ENCODE peak calls at places on chromosomes 13 and 19, in eight cellular contexts. X is A549, Z is upper lobe of right lung, E is psoas muscle, G is lung, C is AG09309, Q is AG10803, R is bronchial epithelial cell. S is an unnamed sample.

GRCh38 chr13:51912091-51912490 is 50.3 kb downstream of the CCDC70 start:
- DNase-seq in X (no peak), Z (no peak), E (no peak), G (no peak), C (no peak), Q (no peak), R (peak; percentile 34), S (no peak)

GRCh38 chr13:60230593-60230992 is 66.9 kb upstream of the DIAPH3 start:
- DNase-seq in X (no peak), Z (no peak), E (no peak), G (no peak), C (no peak), Q (peak; percentile 34), R (no peak), S (peak; percentile 16)

GRCh38 chr13:37598572-37598971 is at the start of gene POSTN:
- DNase-seq in X (no peak), Z (no peak), E (no peak), G (no peak), C (no peak), Q (no peak), R (no peak), S (peak; percentile 55)

GRCh38 chr19:29620931-29621351 is 14.9 kb downstream of the POP4 start:
- DNase-seq in X (no peak), Z (no peak), E (no peak), G (no peak), C (no peak), Q (no peak), R (no peak), S (no peak)

GRCh38 chr13:105035092-105035491 is 1500.4 kb downstream of the EFNB2 start:
- DNase-seq in X (no peak), Z (no peak), E (no peak), G (no peak), C (no peak), Q (no peak), R (no peak), S (no peak)

GRCh38 chr19:12858041-12858928 is 20.0 kb downstream of the MAST1 start:
- DNase-seq in X (no peak), Z (no peak), E (no peak), G (no peak), C (no peak), Q (no peak), R (no peak), S (no peak)

GRCh38 chr19:6060600-6061391 is 49.5 kb downstream of the RFX2 start:
- DNase-seq in X (no peak), Z (no peak), E (peak; percentile 31), G (no peak), C (no peak), Q (peak; percentile 88), R (peak; percentile 17), S (peak; percentile 56)

GRCh38 chr13:92377396-92377795 is 849.2 kb upstream of the GPC6 start:
- DNase-seq in X (no peak), Z (no peak), E (no peak), G (no peak), C (no peak), Q (no peak), R (no peak), S (no peak)

GRCh38 chr13:95452376-95452775 is 100.1 kb upstream of the CLDN10 start:
- DNase-seq in X (no peak), Z (no peak), E (no peak), G (no peak), C (no peak), Q (no peak), R (no peak), S (peak; percentile 6)

GRCh38 chr19:34481861-34482379 is 362 bp downstream of the WTIP start:
- DNase-seq in X (peak; percentile 73), Z (peak; percentile 71), E (no peak), G (no peak), C (peak; percentile 13), Q (no peak), R (no peak), S (no peak)
- H3K4me3 ChIP-seq in X (peak overlapping the region; percentile 83), Z (peak overlapping the region; percentile 60), E (peak overlapping the region; percentile 73), G (peak overlapping the region; percentile 79), C (peak overlapping the region; percentile 95), Q (peak overlapping the region; percentile 84), R (peak overlapping the region; percentile 58), S (peak overlapping the region; percentile 66)

DNA sequence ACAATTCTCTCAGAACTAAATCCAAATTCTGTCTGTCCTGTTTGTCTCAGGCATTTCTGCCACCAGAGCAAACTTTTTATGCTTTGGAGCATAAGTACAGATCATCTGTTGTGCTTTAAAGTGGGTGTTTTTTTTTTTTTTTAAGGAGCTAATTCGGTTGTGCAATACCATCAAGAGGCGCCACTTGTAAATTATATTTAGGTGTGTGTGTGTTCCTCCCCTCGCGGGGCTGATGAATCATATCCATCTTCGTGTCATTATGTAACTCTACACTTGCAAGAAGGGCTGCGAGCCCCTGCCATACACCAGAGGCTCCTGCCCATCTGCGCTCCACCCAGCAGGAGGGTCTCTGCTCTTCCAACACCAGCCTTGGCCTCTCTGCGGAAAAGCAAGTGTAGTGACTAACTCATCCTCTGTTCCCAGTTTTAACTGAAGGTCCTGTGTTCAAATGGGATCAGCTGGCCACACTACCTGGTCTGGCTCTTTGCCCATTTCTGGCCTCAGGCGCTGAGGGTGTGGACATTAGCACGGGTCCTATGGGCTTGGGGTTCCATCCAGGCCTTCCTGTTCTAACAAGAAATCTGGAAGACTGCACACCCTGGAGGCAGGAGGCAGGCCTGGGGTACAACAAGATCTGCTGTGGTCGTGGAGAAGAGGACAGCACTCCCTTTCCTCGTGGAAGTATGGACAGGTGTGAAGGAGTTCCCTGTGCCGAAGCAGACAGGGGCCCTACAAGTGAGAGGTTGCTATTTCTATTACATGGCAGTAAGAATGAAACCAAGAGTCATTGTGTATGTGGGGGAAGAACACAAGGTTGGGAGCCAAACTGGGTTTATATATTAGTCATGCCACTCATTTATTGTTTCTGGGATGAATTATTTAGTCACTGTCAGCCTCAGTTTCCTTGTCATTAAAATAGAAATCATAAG is 96.1 kb upstream of the MBNL2 start:
- DNase-seq in X (no peak), Z (no peak), E (peak; percentile 41), G (peak; percentile 60), C (no peak), Q (peak; percentile 71), R (peak; percentile 91), S (peak; percentile 48)
- TF ChIP-seq CTCF in X (no peak), Z (no peak), E (no peak), G (no peak), C (no peak), Q (peak; percentile 24), R (no peak), S (peak; percentile 0)

GRCh38 chr13:48222358-48223015 is 10.5 kb upstream of the ITM2B start:
- DNase-seq in X (no peak), Z (peak; percentile 75), E (peak; percentile 39), G (peak; percentile 34), C (no peak), Q (peak; percentile 31), R (peak; percentile 72), S (peak; percentile 27)
- H3K4me3 ChIP-seq in X (peak overlapping the region; percentile 36), Z (peak overlapping the region; percentile 51), E (peak overlapping the region; percentile 52), G (no peak overlapping the region), C (peak overlapping the region; percentile 41), Q (peak overlapping the region; percentile 29), R (peak overlapping the region; percentile 29), S (no peak overlapping the region)

GRCh38 chr13:53743906-53744305 is 715.3 kb downstream of the OLFM4 start:
- DNase-seq in X (peak; percentile 0), Z (no peak), E (no peak), G (no peak), C (no peak), Q (no peak), R (no peak), S (no peak)
- TF ChIP-seq CTCF in X (no peak), Z (no peak), E (no peak), G (no peak), C (no peak), Q (no peak), R (no peak), S (no peak)

GRCh38 chr13:102236830-102237621 is 164.8 kb downstream of the FGF14 start:
- DNase-seq in X (no peak), Z (no peak), E (no peak), G (no peak), C (no peak), Q (no peak), R (no peak), S (no peak)
- H3K4me3 ChIP-seq in X (no peak overlapping the region), Z (no peak overlapping the region), E (no peak overlapping the region), G (no peak overlapping the region), C (no peak overlapping the region), Q (no peak overlapping the region), R (no peak overlapping the region), S (no peak overlapping the region)

GRCh38 chr13:111893607-111894443 is 173.1 kb upstream of the SOX1 start:
- DNase-seq in X (no peak), Z (no peak), E (no peak), G (no peak), C (no peak), Q (no peak), R (no peak), S (no peak)

GRCh38 chr13:111895896-111896821 is 170.8 kb upstream of the SOX1 start:
- DNase-seq in X (no peak), Z (no peak), E (no peak), G (no peak), C (no peak), Q (no peak), R (no peak), S (no peak)

GRCh38 chr13:111897178-111897845 is 169.6 kb upstream of the SOX1 start:
- DNase-seq in X (no peak), Z (no peak), E (no peak), G (no peak), C (no peak), Q (no peak), R (no peak), S (no peak)

GRCh38 chr13:111897846-111898215 is 169.1 kb upstream of the SOX1 start:
- DNase-seq in X (no peak), Z (no peak), E (no peak), G (no peak), C (no peak), Q (no peak), R (no peak), S (no peak)

DNA sequence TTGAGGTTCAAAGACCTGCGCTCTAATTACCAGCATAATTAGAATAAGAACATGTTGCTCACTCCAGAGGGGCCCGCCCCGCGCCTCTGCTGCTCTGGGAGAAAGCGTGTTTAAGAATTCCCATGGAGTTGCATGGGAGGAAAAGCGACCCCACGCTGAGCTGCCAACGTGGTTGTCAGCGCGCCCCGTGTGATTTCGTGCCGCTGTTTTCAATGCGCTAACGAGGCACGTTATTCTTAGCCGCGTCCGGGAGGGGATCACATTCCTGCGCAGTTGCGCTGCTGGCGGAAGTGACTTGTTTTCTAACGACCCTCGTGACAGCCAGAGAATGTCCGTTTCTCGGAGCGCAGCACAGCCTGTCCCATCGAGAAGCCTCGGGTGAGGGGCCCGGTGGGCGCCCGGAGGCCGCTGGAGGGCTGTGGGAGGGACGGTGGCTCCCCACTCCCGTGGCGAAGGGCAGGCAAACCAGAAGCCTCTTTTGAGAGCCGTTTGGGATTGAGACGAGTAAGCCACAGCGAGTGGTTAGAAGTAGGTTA is 173.8 kb upstream of the SOX1 start:
- DNase-seq in X (no peak), Z (no peak), E (no peak), G (no peak), C (no peak), Q (no peak), R (no peak), S (no peak)
- TF ChIP-seq CTCF in X (no peak), Z (no peak), E (no peak), G (no peak), C (no peak), Q (no peak), R (no peak), S (no peak)

GRCh38 chr13:102400619-102401125 is 1.2 kb downstream of the FGF14 start:
- DNase-seq in X (no peak), Z (peak; percentile 64), E (peak; percentile 29), G (peak; percentile 29), C (no peak), Q (no peak), R (peak; percentile 23), S (peak; percentile 2)
- H3K4me3 ChIP-seq in X (peak overlapping the region; percentile 49), Z (peak overlapping the region; percentile 55), E (peak overlapping the region; percentile 61), G (peak overlapping the region; percentile 24), C (peak overlapping the region; percentile 35), Q (peak overlapping the region; percentile 44), R (peak overlapping the region; percentile 29), S (peak overlapping the region; percentile 46)

S was measured in astrocyte of the spinal cord.